ENCODE peak calls at places on chromosome 3, in seven cellular contexts. N is Karpas-422, R is PC-3, O is neuronal stem cell, L is body of pancreas, Y is fibroblast of lung, G is ovary. H is an unnamed sample.

GRCh38 chr3:64417816-64418215 is 192.6 kb upstream of the PRICKLE2 start:
- DNase-seq in N (no peak), R (no peak), O (peak), L (no peak), Y (peak), G (no peak), H (no peak)

GRCh38 chr3:124084398-124084881 is 92.5 kb upstream of the ROPN1 start:
- DNase-seq in N (no peak), R (no peak), O (no peak), L (no peak), Y (peak), G (no peak), H (no peak)

GRCh38 chr3:58880182-58880581 is 169.6 kb downstream of the CFAP20DC start:
- DNase-seq in N (no peak), R (peak), O (no peak), L (no peak), Y (peak), G (no peak), H (no peak)

GRCh38 chr3:160956785-160957184 is 148.4 kb downstream of the B3GALNT1 start:
- DNase-seq in N (peak), R (peak), O (no peak), L (no peak), Y (peak), G (no peak), H (no peak)

GRCh38 chr3:51777985-51778384 is 1.1 kb downstream of the IQCF6 start:
- DNase-seq in N (no peak), R (peak), O (no peak), L (peak), Y (no peak), G (no peak), H (no peak)

GRCh38 chr3:98325055-98325454 is 28.6 kb upstream of the OR5K4 start:
- DNase-seq in N (no peak), R (peak), O (no peak), L (peak), Y (no peak), G (no peak), H (peak)

GRCh38 chr3:29746163-29746562 is 465.3 kb downstream of the RBMS3 start:
- DNase-seq in N (no peak), R (no peak), O (no peak), L (no peak), Y (no peak), G (no peak), H (no peak)

GRCh38 chr3:59480486-59480995 is 430.7 kb upstream of the CFAP20DC start:
- DNase-seq in N (no peak), R (peak), O (no peak), L (peak), Y (peak), G (no peak), H (no peak)

GRCh38 chr3:52934626-52935530 is 37.5 kb upstream of the STIMATE start:
- DNase-seq in N (peak), R (peak), O (peak), L (peak), Y (peak), G (peak), H (peak)

GRCh38 chr3:40523781-40524180 is 979 bp upstream of the ZNF621 start:
- DNase-seq in N (peak), R (peak), O (no peak), L (peak), Y (no peak), G (no peak), H (peak)
- H3K4me3 ChIP-seq in N (peak), R (peak), O (no peak), L (no peak), Y (no peak), G (no peak), H (peak)

GRCh38 chr3:40178012-40178594 is 131.4 kb upstream of the EIF1B start:
- DNase-seq in N (no peak), R (no peak), O (no peak), L (no peak), Y (no peak), G (no peak), H (no peak)
- H3K27ac ChIP-seq in N (no peak), R (no peak), O (no peak), L (no peak), Y (no peak), G (no peak), H (no peak)

GRCh38 chr3:48635222-48636021 is at the start of gene SLC26A6:
- DNase-seq in N (peak), R (peak), O (peak), L (peak), Y (peak), G (peak), H (peak)

GRCh38 chr3:48634661-48635221 is 520 bp downstream of the SLC26A6 start:
- DNase-seq in N (peak), R (peak), O (peak), L (peak), Y (peak), G (peak), H (peak)

GRCh38 chr3:48631516-48632448 is 3.5 kb downstream of the SLC26A6 start:
- DNase-seq in N (no peak), R (no peak), O (no peak), L (no peak), Y (no peak), G (no peak), H (no peak)

GRCh38 chr3:48633256-48633655 is 2.0 kb downstream of the SLC26A6 start:
- DNase-seq in N (no peak), R (no peak), O (no peak), L (no peak), Y (no peak), G (no peak), H (no peak)

DNA sequence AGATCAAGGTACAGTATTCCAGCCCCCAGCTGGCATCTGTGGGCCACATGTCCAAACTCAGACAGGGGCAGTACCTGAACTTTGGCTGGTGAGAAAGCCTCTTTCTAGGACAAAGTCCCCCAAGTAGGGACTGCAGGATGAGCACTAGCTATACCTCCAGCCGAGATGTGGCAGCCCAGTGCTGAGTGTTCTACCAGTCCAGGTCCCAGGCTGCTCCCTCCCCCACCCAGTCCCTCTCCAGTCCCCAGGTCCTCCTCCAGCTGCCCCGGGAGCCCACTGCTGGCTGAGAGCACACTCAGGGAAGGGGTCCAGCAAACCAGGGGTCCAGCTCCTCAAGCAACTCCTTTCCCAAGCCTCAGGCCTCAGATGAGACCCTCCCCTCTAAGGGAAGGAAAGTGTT is 1.5 kb downstream of the SLC26A6 start:
- DNase-seq in N (no peak), R (no peak), O (no peak), L (no peak), Y (no peak), G (no peak), H (no peak)
- H3K4me3 ChIP-seq in N (peak), R (peak), O (peak), L (no peak), Y (no peak), G (no peak), H (no peak)

GRCh38 chr3:188352196-188352927 is 198.4 kb downstream of the LPP start:
- DNase-seq in N (no peak), R (no peak), O (no peak), L (no peak), Y (no peak), G (no peak), H (no peak)
- H3K27ac ChIP-seq in N (no peak), R (no peak), O (no peak), L (no peak), Y (no peak), G (no peak), H (no peak)

DNA sequence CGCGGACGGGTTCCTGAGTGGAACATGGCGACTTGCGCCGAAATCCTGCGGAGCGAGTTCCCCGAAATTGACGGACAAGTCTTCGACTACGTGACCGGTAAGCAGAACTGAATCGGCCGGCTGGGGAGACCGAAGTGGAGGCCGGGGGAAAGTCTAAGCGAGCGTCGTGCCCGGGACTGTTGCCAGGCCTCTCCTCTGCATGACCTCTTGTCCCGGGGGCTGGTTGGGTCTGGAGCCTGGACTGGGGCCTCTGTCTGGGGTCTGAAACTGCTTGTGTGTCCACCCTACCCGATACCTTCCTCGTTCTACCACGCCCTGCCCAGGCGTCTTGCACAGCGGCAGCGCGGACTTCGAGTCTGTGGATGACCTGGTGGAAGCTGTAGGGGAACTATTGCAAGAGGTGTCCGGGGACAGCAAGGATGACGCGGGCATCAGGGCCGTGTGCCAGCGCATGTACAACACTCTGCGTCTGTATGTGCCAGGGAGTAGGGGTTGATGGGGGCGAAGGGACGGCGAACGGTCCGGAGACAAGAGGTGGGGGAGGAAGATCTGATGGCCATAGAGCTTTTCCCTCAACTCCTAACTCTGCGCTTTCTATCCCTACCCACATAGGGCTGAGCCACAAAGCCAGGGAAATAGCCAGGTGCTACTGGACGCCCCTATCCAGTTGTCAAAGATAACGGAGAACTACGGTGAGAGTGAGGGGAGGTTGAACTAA is at the start of gene ABCF3:
- DNase-seq in N (peak), R (peak), O (no peak), L (no peak), Y (peak), G (no peak), H (no peak)
- H3K4me3 ChIP-seq in N (peak), R (peak), O (peak), L (peak), Y (peak), G (peak), H (peak)

GRCh38 chr3:130463221-130463620 is 53.8 kb upstream of the COL6A6 start:
- DNase-seq in N (no peak), R (no peak), O (no peak), L (no peak), Y (no peak), G (no peak), H (no peak)
- H3K27ac ChIP-seq in N (no peak), R (no peak), O (no peak), L (no peak), Y (no peak), G (no peak), H (no peak)

H was measured in prostate gland.